ENCODE peak calls at places on chromosome 18, in six cellular contexts. E is A549, N is OCI-LY7, M is prostate gland, D is adrenal gland, J is foreskin fibroblast. R is an unnamed sample.

GRCh38 chr18:50659091-50660003 is 99.5 kb downstream of the MAPK4 start:
- DNase-seq in N (no peak), J (no peak), M (no peak), E (peak; percentile 16), D (peak; percentile 64), R (no peak)

GRCh38 chr18:11047156-11047555 is 102.2 kb downstream of the PIEZO2 start:
- DNase-seq in E (no peak), J (no peak), D (no peak), N (no peak), M (no peak), R (no peak)

GRCh38 chr18:3478262-3478978 is 28.4 kb downstream of the TGIF1 start:
- DNase-seq in E (no peak), M (no peak), D (no peak), J (peak; percentile 74), N (no peak), R (no peak)

GRCh38 chr18:44840053-44840826 is 159.6 kb downstream of the SETBP1 start:
- DNase-seq in J (peak; percentile 76), D (no peak), N (no peak), M (peak; percentile 55), E (no peak), R (no peak)

GRCh38 chr18:70046796-70047195 is 99.1 kb upstream of the CD226 start:
- DNase-seq in M (no peak), E (no peak), J (peak; percentile 45), N (no peak), D (no peak), R (no peak)

GRCh38 chr18:23857756-23858155 is 156.8 kb upstream of the TTC39C start:
- DNase-seq in N (no peak), E (no peak), D (no peak), M (no peak), J (peak; percentile 57), R (no peak)

GRCh38 chr18:25494888-25495287 is 142.9 kb upstream of the ZNF521 start:
- DNase-seq in D (no peak), N (no peak), M (no peak), E (no peak), J (peak; percentile 6), R (no peak)

GRCh38 chr18:10041180-10041579 is 127.4 kb downstream of the VAPA start:
- DNase-seq in E (no peak), D (peak; percentile 44), M (peak; percentile 16), N (no peak), J (peak; percentile 64), R (no peak)

GRCh38 chr18:62239475-62239874 is 52.4 kb downstream of the RELCH start:
- DNase-seq in D (no peak), E (no peak), J (no peak), M (no peak), N (no peak), R (no peak)

GRCh38 chr18:58687871-58688308 is 16.6 kb downstream of the MALT1 start:
- DNase-seq in M (no peak), J (no peak), D (no peak), E (no peak), N (no peak), R (peak; percentile 68)

GRCh38 chr18:49520661-49521145 is 33.7 kb upstream of the C18orf32 start:
- DNase-seq in J (peak; percentile 68), E (no peak), M (no peak), N (no peak), D (no peak), R (no peak)

GRCh38 chr18:59846814-59847490 is 52.8 kb upstream of the PMAIP1 start:
- DNase-seq in E (no peak), M (no peak), D (no peak), N (no peak), J (peak; percentile 89), R (peak; percentile 68)

GRCh38 chr18:43830303-43830702 is 553.0 kb upstream of the SYT4 start:
- DNase-seq in D (no peak), J (no peak), E (no peak), N (no peak), M (no peak), R (no peak)

GRCh38 chr18:50656396-50656795 is 96.5 kb downstream of the MAPK4 start:
- DNase-seq in E (no peak), D (no peak), M (no peak), N (no peak), J (no peak), R (no peak)

GRCh38 chr18:22609642-22610041 is 191.9 kb upstream of the CTAGE1 start:
- DNase-seq in E (peak; percentile 27), N (no peak), M (no peak), D (peak; percentile 79), J (no peak), R (no peak)

GRCh38 chr18:70046207-70046606 is 98.5 kb upstream of the CD226 start:
- DNase-seq in M (no peak), D (no peak), N (no peak), J (peak; percentile 36), E (no peak), R (no peak)

GRCh38 chr18:43720036-43720435 is 442.7 kb upstream of the SYT4 start:
- DNase-seq in N (no peak), D (no peak), M (no peak), E (no peak), J (peak; percentile 63), R (no peak)

GRCh38 chr18:52907522-52907921 is 567.5 kb downstream of the DCC start:
- DNase-seq in E (no peak), M (no peak), N (no peak), J (peak; percentile 0), D (no peak), R (no peak)

GRCh38 chr18:24982831-24983230 is 369.1 kb downstream of the ZNF521 start:
- DNase-seq in D (no peak), J (peak; percentile 74), E (no peak), M (no peak), N (no peak), R (no peak)

GRCh38 chr18:72941001-72941400 is 73.2 kb upstream of the NETO1 start:
- DNase-seq in D (no peak), J (peak; percentile 1), E (no peak), N (no peak), M (no peak), R (no peak)

GRCh38 chr18:3624818-3625716 is 175.1 kb downstream of the TGIF1 start:
- DNase-seq in N (no peak), D (peak; percentile 66), E (peak; percentile 72), J (peak; percentile 91), M (no peak), R (no peak)

DNA sequence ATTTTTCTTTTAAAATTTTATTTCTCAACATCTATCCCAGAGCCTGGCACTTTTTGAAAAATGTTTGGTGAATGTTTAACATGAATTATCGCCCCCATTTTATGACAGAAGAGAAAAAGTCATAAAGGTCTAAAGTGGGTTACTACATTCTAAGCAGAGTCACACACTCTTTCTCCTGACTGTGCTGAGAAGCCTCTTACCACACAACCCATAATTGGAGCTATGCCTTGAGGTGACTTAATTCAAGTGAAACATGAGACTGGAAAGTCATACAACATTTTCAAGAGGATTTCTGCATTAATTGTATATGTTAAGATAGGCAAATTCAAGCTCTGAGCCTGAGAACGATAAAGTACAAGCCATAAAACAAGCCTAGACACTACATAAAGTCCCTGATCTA is 3.1 kb upstream of the DSEL start:
- DNase-seq in D (no peak), M (no peak), N (no peak), J (peak; percentile 86), E (no peak), R (no peak)
- H3K4me3 ChIP-seq in D (no peak overlapping the region), M (no peak overlapping the region), N (no peak overlapping the region), J (no peak overlapping the region), E (no peak overlapping the region), R (no peak overlapping the region)

GRCh38 chr18:29436459-29436858 is 1259.5 kb upstream of the CDH2 start:
- DNase-seq in E (no peak), D (no peak), J (no peak), M (no peak), N (no peak), R (no peak)
- TF ChIP-seq CTCF in E (no peak), D (no peak), J (no peak), M (no peak), N (peak; percentile 19), R (no peak)

GRCh38 chr18:13615432-13615861 is 110.9 kb downstream of the FAM210A start:
- DNase-seq in N (peak; percentile 17), M (no peak), D (no peak), J (no peak), E (no peak), R (no peak)
- H3K4me3 ChIP-seq in N (peak overlapping the region; percentile 85), M (no peak overlapping the region), D (no peak overlapping the region), J (no peak overlapping the region), E (no peak overlapping the region), R (peak overlapping the region; percentile 57)

DNA sequence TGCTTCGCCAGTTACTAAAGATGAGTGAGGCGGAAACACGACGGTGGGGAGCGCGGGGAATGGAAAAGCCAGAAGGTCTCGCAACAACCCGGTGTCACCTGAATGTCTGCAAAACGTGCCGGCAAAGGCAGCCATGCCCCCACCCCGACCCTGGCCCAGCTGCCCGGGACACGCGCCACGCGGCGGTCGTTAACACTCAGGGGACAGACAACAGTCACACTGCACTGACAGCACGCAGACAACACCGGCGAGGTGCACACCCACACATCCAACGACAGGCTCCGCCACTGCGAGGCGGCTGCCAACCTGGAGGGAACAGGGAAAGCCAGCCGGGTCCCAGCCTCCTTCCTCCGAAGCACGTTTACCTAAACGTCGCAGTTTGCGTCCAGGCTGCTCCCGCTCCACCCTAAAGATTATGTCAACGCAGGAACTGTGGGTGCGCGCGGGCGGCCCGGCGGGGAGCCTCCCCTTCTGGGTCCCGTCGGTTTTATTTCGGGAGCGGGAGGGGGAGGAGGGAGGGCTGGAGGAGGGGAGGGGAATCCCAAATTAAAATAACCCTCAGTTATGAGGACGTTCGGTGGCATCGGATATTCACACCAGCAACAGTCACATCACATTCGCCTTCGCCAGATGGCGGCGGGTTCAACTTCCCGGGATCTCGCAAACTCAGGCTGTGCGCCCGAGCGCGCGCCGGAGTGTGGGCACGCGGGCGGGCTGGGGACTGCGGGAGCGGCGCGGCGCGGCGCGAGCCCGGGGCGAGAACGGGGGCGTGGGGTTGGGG is 694 bp downstream of the PTGR3 start:
- DNase-seq in N (peak; percentile 4), M (peak; percentile 60), J (peak; percentile 74), D (peak; percentile 48), E (no peak), R (no peak)
- TF ChIP-seq CTCF in N (no peak), M (no peak), J (no peak), D (no peak), E (no peak), R (peak; percentile 8)